ENCODE peak calls at places on chromosomes 6 and 20, in nine cellular contexts. M is Peyer's patch, N is WTC11, C is suprapubic skin, R is endothelial cell, F is GM23338, V is ovary, P is AG10803, X is IMR-90. K is an unnamed sample.

GRCh38 chr20:36439040-36439730 is 102.1 kb upstream of the MYL9 start:
- DNase-seq in R (peak; percentile 87), N (peak; percentile 93), V (peak; percentile 48), C (no peak), P (peak; percentile 46), M (peak; percentile 85), F (peak; percentile 89), X (peak; percentile 43), K (peak; percentile 75)

GRCh38 chr20:52619101-52619500 is 353.1 kb upstream of the TSHZ2 start:
- DNase-seq in N (no peak), X (no peak), P (no peak), F (no peak), R (no peak), C (no peak), M (no peak), V (no peak), K (no peak)

GRCh38 chr6:157050537-157051280 is 272.6 kb downstream of the TMEM242 start:
- DNase-seq in M (no peak), F (no peak), R (no peak), X (no peak), C (no peak), V (no peak), P (no peak), N (no peak), K (no peak)

GRCh38 chr6:161355731-161356130 is 81.9 kb upstream of the AGPAT4 start:
- DNase-seq in N (no peak), F (no peak), R (no peak), P (no peak), V (no peak), C (no peak), X (no peak), M (no peak), K (no peak)

GRCh38 chr6:56222509-56222908 is 24.9 kb downstream of the COL21A1 start:
- DNase-seq in M (no peak), R (no peak), V (no peak), P (peak; percentile 84), X (no peak), C (no peak), N (no peak), F (no peak), K (no peak)

GRCh38 chr6:149925253-149925973 is 2.5 kb upstream of the RAET1G start:
- DNase-seq in F (peak; percentile 32), V (peak; percentile 34), P (peak; percentile 31), C (peak; percentile 85), N (peak; percentile 25), X (no peak), M (no peak), R (peak; percentile 39), K (no peak)

GRCh38 chr6:79878142-79878748 is 69.1 kb downstream of the ELOVL4 start:
- DNase-seq in M (no peak), N (no peak), F (no peak), R (no peak), V (no peak), C (no peak), X (no peak), P (no peak), K (no peak)

GRCh38 chr6:81486234-81486633 is 266.2 kb downstream of the TENT5A start:
- DNase-seq in R (no peak), X (no peak), C (no peak), F (no peak), N (no peak), P (no peak), V (no peak), M (no peak), K (no peak)

GRCh38 chr6:149480502-149481280 is 4.1 kb downstream of the ZC3H12D start:
- DNase-seq in X (no peak), F (no peak), M (peak; percentile 64), N (no peak), C (no peak), P (no peak), R (no peak), V (no peak), K (no peak)

GRCh38 chr20:15842872-15843271 is 730.4 kb downstream of the KIF16B start:
- DNase-seq in M (no peak), P (no peak), X (no peak), R (no peak), F (no peak), C (no peak), N (no peak), V (no peak), K (no peak)

GRCh38 chr6:152338335-152339125 is 298.6 kb downstream of the SYNE1 start:
- DNase-seq in R (peak; percentile 63), X (peak; percentile 21), C (no peak), F (peak; percentile 50), M (peak; percentile 79), P (peak; percentile 26), V (peak; percentile 39), N (peak; percentile 52), K (no peak)

GRCh38 chr6:95286874-95287273 is 290.5 kb upstream of the MANEA start:
- DNase-seq in M (no peak), V (no peak), R (no peak), X (no peak), P (no peak), N (no peak), C (no peak), F (no peak), K (no peak)

GRCh38 chr20:37007898-37008649 is 56.6 kb upstream of the SAMHD1 start:
- DNase-seq in P (peak; percentile 24), N (no peak), C (no peak), M (no peak), F (no peak), V (no peak), R (no peak), X (peak; percentile 56), K (no peak)

GRCh38 chr20:8254911-8255582 is 123.0 kb downstream of the PLCB1 start:
- DNase-seq in N (no peak), M (no peak), X (peak; percentile 82), F (no peak), R (no peak), C (no peak), V (no peak), P (no peak), K (no peak)

GRCh38 chr20:9617062-9617461 is 102.7 kb downstream of the LAMP5 start:
- DNase-seq in X (peak; percentile 66), C (peak; percentile 82), M (peak; percentile 84), P (peak; percentile 66), V (no peak), R (peak; percentile 50), N (peak; percentile 61), F (peak; percentile 90), K (peak; percentile 21)

GRCh38 chr20:60993647-60994046 is 258.4 kb upstream of the CDH4 start:
- DNase-seq in N (no peak), F (peak; percentile 11), M (no peak), P (no peak), R (peak; percentile 10), X (peak; percentile 8), C (no peak), V (no peak), K (no peak)
- TF ChIP-seq CTCF in N (no peak), F (no peak), M (no peak), P (no peak), R (peak; percentile 26), X (peak; percentile 25), C (no peak), V (no peak), K (peak; percentile 44)

GRCh38 chr20:63074631-63075030 is 67.9 kb upstream of the BHLHE23 start:
- DNase-seq in P (no peak), F (no peak), N (no peak), R (no peak), C (peak; percentile 41), V (no peak), X (no peak), M (peak; percentile 32), K (no peak)
- TF ChIP-seq CTCF in P (no peak), F (no peak), N (no peak), R (no peak), C (no peak), V (no peak), X (no peak), M (no peak), K (no peak)

GRCh38 chr6:137949686-137950390 is 82.8 kb downstream of the TNFAIP3 start:
- DNase-seq in P (no peak), F (no peak), R (no peak), V (no peak), C (no peak), M (no peak), N (no peak), X (no peak), K (no peak)

GRCh38 chr6:137942736-137943135 is 75.7 kb downstream of the TNFAIP3 start:
- DNase-seq in R (no peak), N (no peak), X (no peak), P (no peak), C (no peak), F (no peak), V (no peak), M (no peak), K (no peak)

GRCh38 chr6:137950581-137950980 is 83.5 kb downstream of the TNFAIP3 start:
- DNase-seq in F (no peak), M (no peak), P (no peak), X (no peak), R (no peak), V (no peak), C (no peak), N (no peak), K (no peak)

DNA sequence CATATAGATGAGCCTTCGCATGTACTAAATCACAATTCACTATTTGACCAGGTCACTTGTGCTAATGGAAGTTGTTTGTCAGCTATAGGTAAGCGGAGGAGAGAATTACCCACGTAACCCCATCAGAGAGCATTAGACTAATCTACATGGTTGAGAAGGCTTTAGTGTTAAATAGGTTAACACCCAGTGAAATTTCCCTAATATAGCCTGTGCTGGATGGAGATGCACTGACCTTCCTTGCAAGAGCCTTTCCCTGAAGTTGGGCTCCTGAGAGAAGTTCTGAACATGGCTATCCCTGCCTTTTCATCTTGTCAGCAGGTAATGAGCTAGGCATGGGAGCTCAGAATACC is 78.1 kb downstream of the TNFAIP3 start:
- DNase-seq in P (no peak), R (no peak), M (no peak), C (no peak), V (no peak), X (no peak), N (no peak), F (no peak), K (no peak)
- TF ChIP-seq CTCF in P (no peak), R (no peak), M (no peak), C (no peak), V (no peak), X (no peak), N (no peak), F (no peak), K (no peak)

DNA sequence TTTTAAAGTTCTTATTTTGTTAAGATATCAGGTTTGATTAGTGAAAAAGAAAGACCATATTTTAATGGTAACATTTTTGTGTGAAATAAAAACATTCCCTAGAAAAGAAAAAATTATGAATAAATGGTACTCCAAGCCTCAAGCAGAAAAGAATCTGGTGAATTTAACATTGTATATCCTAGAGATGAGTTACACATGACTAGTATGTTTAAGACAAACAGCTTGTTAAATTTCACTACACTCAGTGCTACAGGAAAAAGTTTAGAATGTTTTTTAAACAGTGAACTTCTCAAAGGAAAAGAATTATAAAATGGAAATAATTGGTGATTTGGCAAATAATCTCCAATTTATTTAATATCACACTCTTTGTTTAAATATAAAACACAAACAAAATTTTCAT is 222.7 kb upstream of the MCHR2 start:
- DNase-seq in F (no peak), X (no peak), C (no peak), V (no peak), M (no peak), N (no peak), P (no peak), R (no peak), K (no peak)
- TF ChIP-seq CTCF in F (no peak), X (no peak), C (no peak), V (no peak), M (no peak), N (no peak), P (no peak), R (no peak), K (no peak)

K was measured in progenitor cell of endocrine pancreas.